ENCODE peak calls at places on chromosomes 5 and 9, in five cellular contexts. T, N, P, M and O are unnamed samples.

GRCh38 chr5:90747693-90748092 is 189.1 kb downstream of the ADGRV1 start:
- DNase-seq in T (no peak), N (no peak), P (no peak), M (no peak), O (no peak)

GRCh38 chr5:75671506-75671905 is 45.7 kb downstream of the POC5 start:
- DNase-seq in T (no peak), N (no peak), P (no peak), M (no peak), O (no peak)

GRCh38 chr9:97632406-97632991 is 669 bp downstream of the TSTD2 start:
- DNase-seq in T (no peak), N (no peak), P (no peak), M (no peak), O (peak)

GRCh38 chr5:158414333-158414762 is 555.4 kb upstream of the CLINT1 start:
- DNase-seq in T (no peak), N (no peak), P (no peak), M (no peak), O (no peak)

GRCh38 chr5:159951387-159951786 is 35.1 kb downstream of the ADRA1B start:
- DNase-seq in T (no peak), N (no peak), P (no peak), M (no peak), O (no peak)

GRCh38 chr9:36867672-36868471 is 166.2 kb downstream of the PAX5 start:
- DNase-seq in T (no peak), N (no peak), P (no peak), M (no peak), O (no peak)

GRCh38 chr5:756171-756570 is 28.4 kb downstream of the ZDHHC11B start:
- DNase-seq in T (no peak), N (no peak), P (no peak), M (no peak), O (no peak)

GRCh38 chr5:32225445-32225844 is 51.3 kb upstream of the GOLPH3 start:
- DNase-seq in T (no peak), N (no peak), P (no peak), M (no peak), O (no peak)

GRCh38 chr5:127290946-127291763 is 559 bp downstream of the MEGF10 start:
- DNase-seq in T (no peak), N (no peak), P (no peak), M (no peak), O (no peak)

GRCh38 chr9:112541690-112542089 is 55.1 kb downstream of the KIAA1958 start:
- DNase-seq in T (no peak), N (no peak), P (no peak), M (no peak), O (no peak)

GRCh38 chr5:142426129-142426641 is 101.4 kb upstream of the SPRY4 start:
- DNase-seq in T (peak), N (no peak), P (no peak), M (no peak), O (peak)

GRCh38 chr5:176415240-176416122 is 858 bp downstream of the CLTB start:
- DNase-seq in T (peak), N (no peak), P (no peak), M (no peak), O (no peak)

GRCh38 chr5:36820900-36821299 is 55.7 kb upstream of the NIPBL start:
- DNase-seq in T (no peak), N (no peak), P (no peak), M (no peak), O (no peak)

GRCh38 chr9:35237303-35237702 is 75.5 kb downstream of the UNC13B start:
- DNase-seq in T (no peak), N (no peak), P (no peak), M (no peak), O (no peak)

GRCh38 chr9:98536542-98537173 is 172.1 kb downstream of the GABBR2 start:
- DNase-seq in T (no peak), N (peak), P (no peak), M (no peak), O (no peak)